ENCODE peak calls at places on chromosomes 16 and 17, in nine cellular contexts. One of them, this sample, is unnamed.

GRCh38 chr17:63914471-63914870 is 3.4 kb upstream of the CSHL1 start:
- DNase-seq in Kasumi-1: no peak
- DNase-seq in prostate gland: no peak
- DNase-seq in AG04450: no peak
- DNase-seq in GM10248: no peak
- DNase-seq in stimulated activated CD4-positive, alpha-beta T cell treated with anti-CD3 and anti-CD28 coated beads, Interleukin-1b, Interleukin-23, amount 100 ng/mL, for 24 hours: no peak
- DNase-seq in C1 segment of cervical spinal cord: no peak
- DNase-seq in ascending aorta: no peak
- DNase-seq in GM23248: no peak
- DNase-seq in this sample: no peak

GRCh38 chr17:82649501-82650261 is 1.4 kb upstream of the WDR45B start:
- DNase-seq in AG04450: no peak
- DNase-seq in prostate gland: no peak
- DNase-seq in Kasumi-1: no peak
- DNase-seq in GM10248: no peak
- DNase-seq in ascending aorta: no peak
- DNase-seq in C1 segment of cervical spinal cord: no peak
- DNase-seq in GM23248: no peak
- DNase-seq in stimulated activated CD4-positive, alpha-beta T cell treated with anti-CD3 and anti-CD28 coated beads, Interleukin-1b, Interleukin-23, amount 100 ng/mL, for 24 hours: no peak
- DNase-seq in this sample: no peak

GRCh38 chr17:489758-490329 is 137.2 kb upstream of the RPH3AL start:
- DNase-seq in GM23248: peak; percentile 75
- DNase-seq in C1 segment of cervical spinal cord: no peak
- DNase-seq in prostate gland: no peak
- DNase-seq in AG04450: no peak
- DNase-seq in GM10248: peak; percentile 50
- DNase-seq in Kasumi-1: no peak
- DNase-seq in stimulated activated CD4-positive, alpha-beta T cell treated with anti-CD3 and anti-CD28 coated beads, Interleukin-1b, Interleukin-23, amount 100 ng/mL, for 24 hours: no peak
- DNase-seq in ascending aorta: peak; percentile 74
- DNase-seq in this sample: peak; percentile 51

GRCh38 chr16:18800674-18801196 is 614 bp downstream of the ARL6IP1 start:
- DNase-seq in ascending aorta: no peak
- DNase-seq in GM10248: peak; percentile 47
- DNase-seq in AG04450: no peak
- DNase-seq in prostate gland: no peak
- DNase-seq in Kasumi-1: no peak
- DNase-seq in C1 segment of cervical spinal cord: no peak
- DNase-seq in GM23248: peak; percentile 69
- DNase-seq in stimulated activated CD4-positive, alpha-beta T cell treated with anti-CD3 and anti-CD28 coated beads, Interleukin-1b, Interleukin-23, amount 100 ng/mL, for 24 hours: no peak
- DNase-seq in this sample: no peak

GRCh38 chr17:74361613-74362391 is at the start of gene BTBD17:
- DNase-seq in GM10248: peak; percentile 65
- DNase-seq in prostate gland: peak; percentile 19
- DNase-seq in AG04450: no peak
- DNase-seq in C1 segment of cervical spinal cord: no peak
- DNase-seq in Kasumi-1: no peak
- DNase-seq in ascending aorta: no peak
- DNase-seq in GM23248: peak; percentile 55
- DNase-seq in stimulated activated CD4-positive, alpha-beta T cell treated with anti-CD3 and anti-CD28 coated beads, Interleukin-1b, Interleukin-23, amount 100 ng/mL, for 24 hours: no peak
- DNase-seq in this sample: peak; percentile 90

GRCh38 chr16:87764600-87765472 is 950 bp downstream of the KLHDC4 start:
- DNase-seq in prostate gland: no peak
- DNase-seq in stimulated activated CD4-positive, alpha-beta T cell treated with anti-CD3 and anti-CD28 coated beads, Interleukin-1b, Interleukin-23, amount 100 ng/mL, for 24 hours: no peak
- DNase-seq in Kasumi-1: no peak
- DNase-seq in GM10248: no peak
- DNase-seq in GM23248: no peak
- DNase-seq in C1 segment of cervical spinal cord: no peak
- DNase-seq in ascending aorta: no peak
- DNase-seq in AG04450: no peak
- DNase-seq in this sample: no peak

GRCh38 chr16:14303654-14304394 is 232.7 kb downstream of the MRTFB start:
- DNase-seq in stimulated activated CD4-positive, alpha-beta T cell treated with anti-CD3 and anti-CD28 coated beads, Interleukin-1b, Interleukin-23, amount 100 ng/mL, for 24 hours: no peak
- DNase-seq in Kasumi-1: no peak
- DNase-seq in AG04450: no peak
- DNase-seq in GM23248: peak; percentile 56
- DNase-seq in ascending aorta: no peak
- DNase-seq in GM10248: no peak
- DNase-seq in prostate gland: no peak
- DNase-seq in C1 segment of cervical spinal cord: no peak
- DNase-seq in this sample: no peak

GRCh38 chr17:42233994-42234393 is 39.7 kb upstream of the GHDC start:
- DNase-seq in stimulated activated CD4-positive, alpha-beta T cell treated with anti-CD3 and anti-CD28 coated beads, Interleukin-1b, Interleukin-23, amount 100 ng/mL, for 24 hours: no peak
- DNase-seq in C1 segment of cervical spinal cord: no peak
- DNase-seq in GM23248: no peak
- DNase-seq in Kasumi-1: no peak
- DNase-seq in prostate gland: no peak
- DNase-seq in ascending aorta: no peak
- DNase-seq in GM10248: no peak
- DNase-seq in AG04450: no peak
- DNase-seq in this sample: no peak

GRCh38 chr16:51540259-51540658 is 389.2 kb upstream of the SALL1 start:
- DNase-seq in ascending aorta: no peak
- DNase-seq in C1 segment of cervical spinal cord: no peak
- DNase-seq in AG04450: no peak
- DNase-seq in Kasumi-1: no peak
- DNase-seq in GM10248: no peak
- DNase-seq in prostate gland: no peak
- DNase-seq in GM23248: peak; percentile 74
- DNase-seq in stimulated activated CD4-positive, alpha-beta T cell treated with anti-CD3 and anti-CD28 coated beads, Interleukin-1b, Interleukin-23, amount 100 ng/mL, for 24 hours: no peak
- DNase-seq in this sample: no peak

GRCh38 chr16:10123141-10123540 is 59.1 kb downstream of the GRIN2A start:
- DNase-seq in prostate gland: no peak
- DNase-seq in GM10248: no peak
- DNase-seq in C1 segment of cervical spinal cord: no peak
- DNase-seq in GM23248: no peak
- DNase-seq in ascending aorta: peak; percentile 61
- DNase-seq in AG04450: no peak
- DNase-seq in Kasumi-1: no peak
- DNase-seq in stimulated activated CD4-positive, alpha-beta T cell treated with anti-CD3 and anti-CD28 coated beads, Interleukin-1b, Interleukin-23, amount 100 ng/mL, for 24 hours: no peak
- DNase-seq in this sample: no peak

GRCh38 chr17:73492802-73493139 is 151.5 kb downstream of the SDK2 start:
- DNase-seq in Kasumi-1: no peak
- DNase-seq in ascending aorta: no peak
- DNase-seq in stimulated activated CD4-positive, alpha-beta T cell treated with anti-CD3 and anti-CD28 coated beads, Interleukin-1b, Interleukin-23, amount 100 ng/mL, for 24 hours: no peak
- DNase-seq in C1 segment of cervical spinal cord: no peak
- DNase-seq in prostate gland: no peak
- DNase-seq in GM10248: no peak
- DNase-seq in AG04450: no peak
- DNase-seq in GM23248: no peak
- DNase-seq in this sample: peak; percentile 73

GRCh38 chr16:1989826-1990335 is at the start of gene SYNGR3:
- DNase-seq in GM10248: no peak
- DNase-seq in stimulated activated CD4-positive, alpha-beta T cell treated with anti-CD3 and anti-CD28 coated beads, Interleukin-1b, Interleukin-23, amount 100 ng/mL, for 24 hours: no peak
- DNase-seq in C1 segment of cervical spinal cord: no peak
- DNase-seq in GM23248: peak; percentile 66
- DNase-seq in prostate gland: no peak
- DNase-seq in AG04450: no peak
- DNase-seq in ascending aorta: no peak
- DNase-seq in Kasumi-1: no peak
- DNase-seq in this sample: peak; percentile 70

GRCh38 chr17:44591223-44591622 is 33.9 kb downstream of the FZD2 start:
- DNase-seq in Kasumi-1: no peak
- DNase-seq in GM23248: peak; percentile 22
- DNase-seq in ascending aorta: no peak
- DNase-seq in GM10248: no peak
- DNase-seq in stimulated activated CD4-positive, alpha-beta T cell treated with anti-CD3 and anti-CD28 coated beads, Interleukin-1b, Interleukin-23, amount 100 ng/mL, for 24 hours: no peak
- DNase-seq in C1 segment of cervical spinal cord: no peak
- DNase-seq in prostate gland: no peak
- DNase-seq in AG04450: no peak
- DNase-seq in this sample: no peak

GRCh38 chr17:74987909-74988711 is 678 bp downstream of the CDR2L start:
- DNase-seq in stimulated activated CD4-positive, alpha-beta T cell treated with anti-CD3 and anti-CD28 coated beads, Interleukin-1b, Interleukin-23, amount 100 ng/mL, for 24 hours: no peak
- DNase-seq in GM23248: peak; percentile 92
- DNase-seq in Kasumi-1: peak; percentile 74
- DNase-seq in GM10248: no peak
- DNase-seq in AG04450: peak; percentile 29
- DNase-seq in prostate gland: peak; percentile 83
- DNase-seq in ascending aorta: peak; percentile 94
- DNase-seq in C1 segment of cervical spinal cord: no peak
- DNase-seq in this sample: peak; percentile 89

GRCh38 chr16:66474750-66475199 is 47.7 kb downstream of the BEAN1 start:
- DNase-seq in prostate gland: no peak
- DNase-seq in C1 segment of cervical spinal cord: no peak
- DNase-seq in stimulated activated CD4-positive, alpha-beta T cell treated with anti-CD3 and anti-CD28 coated beads, Interleukin-1b, Interleukin-23, amount 100 ng/mL, for 24 hours: no peak
- DNase-seq in ascending aorta: peak; percentile 48
- DNase-seq in Kasumi-1: peak; percentile 46
- DNase-seq in AG04450: no peak
- DNase-seq in GM10248: peak; percentile 80
- DNase-seq in GM23248: no peak
- DNase-seq in this sample: no peak

GRCh38 chr17:72414032-72414396 is 293.2 kb downstream of the SOX9 start:
- DNase-seq in AG04450: no peak
- DNase-seq in Kasumi-1: no peak
- DNase-seq in ascending aorta: no peak
- DNase-seq in GM23248: no peak
- DNase-seq in stimulated activated CD4-positive, alpha-beta T cell treated with anti-CD3 and anti-CD28 coated beads, Interleukin-1b, Interleukin-23, amount 100 ng/mL, for 24 hours: no peak
- DNase-seq in C1 segment of cervical spinal cord: no peak
- DNase-seq in prostate gland: no peak
- DNase-seq in GM10248: no peak
- DNase-seq in this sample: no peak

GRCh38 chr17:79971651-79972050 is 64.0 kb downstream of the TBC1D16 start:
- DNase-seq in GM10248: no peak
- DNase-seq in AG04450: no peak
- DNase-seq in ascending aorta: no peak
- DNase-seq in GM23248: no peak
- DNase-seq in prostate gland: no peak
- DNase-seq in stimulated activated CD4-positive, alpha-beta T cell treated with anti-CD3 and anti-CD28 coated beads, Interleukin-1b, Interleukin-23, amount 100 ng/mL, for 24 hours: no peak
- DNase-seq in C1 segment of cervical spinal cord: no peak
- DNase-seq in Kasumi-1: no peak
- DNase-seq in this sample: no peak

GRCh38 chr16:1771864-1772361 is 570 bp upstream of the NME3 start:
- DNase-seq in ascending aorta: no peak
- DNase-seq in Kasumi-1: no peak
- DNase-seq in AG04450: no peak
- DNase-seq in GM10248: no peak
- DNase-seq in C1 segment of cervical spinal cord: no peak
- DNase-seq in GM23248: no peak
- DNase-seq in prostate gland: no peak
- DNase-seq in stimulated activated CD4-positive, alpha-beta T cell treated with anti-CD3 and anti-CD28 coated beads, Interleukin-1b, Interleukin-23, amount 100 ng/mL, for 24 hours: no peak
- DNase-seq in this sample: no peak

GRCh38 chr17:79936661-79937434 is 97.6 kb upstream of the CBX4 start:
- DNase-seq in C1 segment of cervical spinal cord: no peak
- DNase-seq in stimulated activated CD4-positive, alpha-beta T cell treated with anti-CD3 and anti-CD28 coated beads, Interleukin-1b, Interleukin-23, amount 100 ng/mL, for 24 hours: no peak
- DNase-seq in GM23248: no peak
- DNase-seq in ascending aorta: no peak
- DNase-seq in prostate gland: no peak
- DNase-seq in AG04450: no peak
- DNase-seq in GM10248: no peak
- DNase-seq in Kasumi-1: no peak
- DNase-seq in this sample: peak; percentile 84

GRCh38 chr17:29116652-29117439 is 63.4 kb downstream of the MYO18A start:
- DNase-seq in stimulated activated CD4-positive, alpha-beta T cell treated with anti-CD3 and anti-CD28 coated beads, Interleukin-1b, Interleukin-23, amount 100 ng/mL, for 24 hours: peak; percentile 74
- DNase-seq in AG04450: no peak
- DNase-seq in ascending aorta: peak; percentile 85
- DNase-seq in C1 segment of cervical spinal cord: no peak
- DNase-seq in Kasumi-1: peak; percentile 78
- DNase-seq in GM23248: peak; percentile 71
- DNase-seq in prostate gland: peak; percentile 54
- DNase-seq in GM10248: peak; percentile 83
- DNase-seq in this sample: peak; percentile 92

GRCh38 chr16:30761427-30761927 is 385 bp downstream of the CFAP119 start:
- DNase-seq in GM23248: peak; percentile 61
- DNase-seq in stimulated activated CD4-positive, alpha-beta T cell treated with anti-CD3 and anti-CD28 coated beads, Interleukin-1b, Interleukin-23, amount 100 ng/mL, for 24 hours: no peak
- DNase-seq in C1 segment of cervical spinal cord: no peak
- DNase-seq in AG04450: no peak
- DNase-seq in GM10248: peak; percentile 69
- DNase-seq in ascending aorta: no peak
- DNase-seq in Kasumi-1: peak; percentile 30
- DNase-seq in prostate gland: no peak
- DNase-seq in this sample: peak; percentile 74

GRCh38 chr16:21628772-21629171 is 23.6 kb downstream of the IGSF6 start:
- DNase-seq in stimulated activated CD4-positive, alpha-beta T cell treated with anti-CD3 and anti-CD28 coated beads, Interleukin-1b, Interleukin-23, amount 100 ng/mL, for 24 hours: no peak
- DNase-seq in GM23248: peak; percentile 91
- DNase-seq in C1 segment of cervical spinal cord: no peak
- DNase-seq in GM10248: no peak
- DNase-seq in AG04450: no peak
- DNase-seq in Kasumi-1: no peak
- DNase-seq in ascending aorta: no peak
- DNase-seq in prostate gland: no peak
- DNase-seq in this sample: no peak